ENCODE peak calls at places on chromosomes 1 and 21, in six cellular contexts. C is AG08395; F is naive thymus-derived CD8-positive, alpha-beta T cell; T is SK-N-MC; O is T-helper 2 cell; H is activated T-helper 1 cell treated with anti-CD3 and anti-CD28 coated beads, Interleukin-12 subunit alpha, Interleukin-12 subunit beta, Interleukin-2, Interleukin-4 antibody, amounts not matched to agents 30 ng/mL and 10 ng/mL and 1 ng/mL, durations not matched to agents 14 hours and 24 hours and 36 hours. Y is an unnamed sample.

GRCh38 chr1:18486195-18486594 is 5.5 kb downstream of the KLHDC7A start:
- DNase-seq in O (no peak), T (no peak), H (no peak), C (no peak), F (no peak), Y (no peak)

GRCh38 chr1:241533375-241534115 is 1.4 kb downstream of the KMO start:
- DNase-seq in H (no peak), C (no peak), O (no peak), F (no peak), T (no peak), Y (no peak)

GRCh38 chr1:230487773-230488428 is 61.8 kb upstream of the PGBD5 start:
- DNase-seq in O (no peak), H (no peak), T (no peak), C (no peak), F (no peak), Y (no peak)

GRCh38 chr1:172754609-172755008 is 95.7 kb downstream of the FASLG start:
- DNase-seq in O (no peak), C (no peak), T (no peak), H (no peak), F (no peak), Y (no peak)

GRCh38 chr1:40768146-40768990 is 15.2 kb upstream of the KCNQ4 start:
- DNase-seq in O (no peak), T (no peak), F (no peak), H (no peak), C (no peak), Y (no peak)

GRCh38 chr1:30758785-30759380 is 1.3 kb upstream of the LAPTM5 start:
- DNase-seq in C (peak; percentile 18), H (no peak), T (no peak), F (no peak), O (no peak), Y (no peak)

GRCh38 chr1:113242481-113242880 is 147.8 kb upstream of the MAGI3 start:
- DNase-seq in T (no peak), O (no peak), F (no peak), C (no peak), H (no peak), Y (no peak)

GRCh38 chr1:226033599-226034390 is 28.7 kb upstream of the H3-3A start:
- DNase-seq in H (no peak), C (no peak), O (no peak), F (no peak), T (no peak), Y (no peak)

GRCh38 chr1:25748531-25749205 is 51.3 kb upstream of the SELENON start:
- DNase-seq in C (no peak), T (no peak), H (no peak), O (no peak), F (no peak), Y (no peak)

GRCh38 chr1:191320062-191320461 is 838.2 kb upstream of the RGS18 start:
- DNase-seq in T (no peak), F (no peak), O (no peak), H (no peak), C (no peak), Y (no peak)

GRCh38 chr1:38579056-38579455 is 280.5 kb downstream of the RRAGC start:
- DNase-seq in H (no peak), T (no peak), O (no peak), C (no peak), F (no peak), Y (no peak)

GRCh38 chr1:215321802-215322201 is 239.3 kb downstream of the KCNK2 start:
- DNase-seq in T (no peak), H (no peak), C (no peak), O (no peak), F (no peak), Y (no peak)

GRCh38 chr1:157105988-157106812 is 6.6 kb upstream of the ETV3L start:
- DNase-seq in C (peak; percentile 93), T (no peak), O (no peak), F (no peak), H (peak; percentile 28), Y (peak; percentile 31)

GRCh38 chr1:201531551-201532425 is 7.1 kb upstream of the NAV1 start:
- DNase-seq in C (no peak), F (no peak), H (no peak), O (no peak), T (no peak), Y (no peak)

GRCh38 chr1:64124751-64125445 is 78.5 kb upstream of the UBE2U start:
- DNase-seq in T (no peak), C (no peak), F (no peak), H (no peak), O (no peak), Y (no peak)

GRCh38 chr1:206708058-206708457 is 23.4 kb downstream of the MAPKAPK2 start:
- DNase-seq in O (no peak), F (no peak), C (no peak), H (no peak), T (no peak), Y (no peak)

GRCh38 chr1:175725684-175726083 is 17.7 kb downstream of the TNR start:
- DNase-seq in T (peak; percentile 30), O (no peak), H (no peak), F (no peak), C (no peak), Y (no peak)

GRCh38 chr1:152870831-152871730 is 7.0 kb upstream of the SMCP start:
- DNase-seq in T (no peak), C (peak; percentile 24), H (no peak), F (no peak), O (no peak), Y (no peak)

GRCh38 chr1:59686170-59686569 is 128.6 kb upstream of the HOOK1 start:
- DNase-seq in H (no peak), F (no peak), O (no peak), C (no peak), T (no peak), Y (no peak)

GRCh38 chr1:22582670-22583635 is 19.7 kb downstream of the EPHA8 start:
- DNase-seq in F (no peak), T (no peak), C (no peak), O (no peak), H (no peak), Y (no peak)

GRCh38 chr1:113103977-113104376 is 31.0 kb downstream of the LRIG2 start:
- DNase-seq in T (no peak), H (no peak), F (no peak), C (no peak), O (no peak), Y (no peak)

GRCh38 chr1:155648207-155649147 is 38.5 kb downstream of the MSTO1 start:
- DNase-seq in T (peak; percentile 80), H (no peak), F (no peak), C (peak; percentile 73), O (no peak), Y (peak; percentile 38)

GRCh38 chr1:41721039-41721438 is 197.7 kb downstream of the HIVEP3 start:
- DNase-seq in O (no peak), H (no peak), C (no peak), T (no peak), F (no peak), Y (no peak)

GRCh38 chr1:90729484-90730246 is 12.6 kb upstream of the BARHL2 start:
- DNase-seq in F (no peak), O (no peak), H (no peak), C (no peak), T (no peak), Y (no peak)

GRCh38 chr1:6603424-6603850 is 768 bp upstream of the KLHL21 start:
- DNase-seq in C (peak; percentile 37), H (peak; percentile 40), T (no peak), O (no peak), F (peak; percentile 76), Y (no peak)

GRCh38 chr1:53518775-53519174 is 59.6 kb downstream of the DMRTB1 start:
- DNase-seq in O (no peak), C (no peak), H (no peak), T (no peak), F (no peak), Y (no peak)

GRCh38 chr1:213987876-213988638 is at the start of gene PROX1:
- DNase-seq in F (peak; percentile 64), H (peak; percentile 32), T (peak; percentile 20), C (peak; percentile 88), O (no peak), Y (no peak)

GRCh38 chr1:91900538-91900937 is 14.6 kb upstream of the TGFBR3 start:
- DNase-seq in O (no peak), H (no peak), C (peak; percentile 73), T (no peak), F (no peak), Y (no peak)

GRCh38 chr1:107460009-107460408 is 319.2 kb downstream of the NTNG1 start:
- DNase-seq in T (no peak), O (no peak), H (no peak), F (no peak), C (no peak), Y (no peak)

GRCh38 chr1:4511374-4511773 is 143.0 kb upstream of the AJAP1 start:
- DNase-seq in H (no peak), C (no peak), T (no peak), F (no peak), O (no peak), Y (no peak)

GRCh38 chr21:37001446-37001845 is 5.1 kb upstream of the RIPPLY3 start:
- DNase-seq in F (no peak), O (no peak), C (peak; percentile 32), T (peak; percentile 89), H (no peak), Y (no peak)

GRCh38 chr1:47738560-47739182 is 258.5 kb downstream of the TRABD2B start:
- DNase-seq in F (no peak), C (peak; percentile 76), H (no peak), O (no peak), T (no peak), Y (no peak)

GRCh38 chr1:32172621-32173245 is 6.7 kb upstream of the TXLNA start:
- DNase-seq in F (no peak), H (no peak), O (no peak), T (no peak), C (peak; percentile 25), Y (no peak)

GRCh38 chr1:74506311-74506710 is 6.1 kb downstream of the LRRC53 start:
- DNase-seq in C (no peak), O (no peak), H (no peak), T (no peak), F (no peak), Y (no peak)

GRCh38 chr1:226466301-226466700 is 58.4 kb upstream of the PARP1 start:
- DNase-seq in T (no peak), H (no peak), C (no peak), O (no peak), F (no peak), Y (no peak)

GRCh38 chr1:1212780-1213152 is 1.2 kb downstream of the TNFRSF4 start:
- DNase-seq in T (no peak), C (no peak), F (no peak), O (no peak), H (peak; percentile 55), Y (no peak)